ENCODE peak calls at places on chromosomes 1 and 21, in seven cellular contexts. O, V, Z, K, L, I and F are unnamed samples.

GRCh38 chr1:88276158-88276557 is 407.9 kb upstream of the PKN2 start:
- DNase-seq in O (no peak), V (no peak), Z (peak; percentile 56), K (no peak), L (no peak), I (no peak), F (no peak)

GRCh38 chr1:224528900-224529299 is 87.2 kb upstream of the CNIH3 start:
- DNase-seq in O (no peak), V (peak; percentile 83), Z (peak; percentile 89), K (no peak), L (peak; percentile 55), I (no peak), F (no peak)

GRCh38 chr1:205227584-205228006 is at the start of gene TMCC2:
- DNase-seq in O (peak; percentile 97), V (peak; percentile 86), Z (peak; percentile 84), K (peak; percentile 97), L (peak; percentile 97), I (peak; percentile 96), F (no peak)

GRCh38 chr21:16195896-16196443 is 466.2 kb downstream of the USP25 start:
- DNase-seq in O (no peak), V (peak; percentile 7), Z (no peak), K (no peak), L (no peak), I (no peak), F (no peak)

GRCh38 chr1:161311595-161312181 is 1.9 kb upstream of the MPZ start:
- DNase-seq in O (no peak), V (no peak), Z (no peak), K (no peak), L (no peak), I (no peak), F (peak; percentile 46)

GRCh38 chr1:34162852-34163766 is 1.9 kb downstream of the CSMD2 start:
- DNase-seq in O (peak; percentile 90), V (peak; percentile 18), Z (peak; percentile 74), K (peak; percentile 87), L (peak; percentile 97), I (peak; percentile 76), F (peak; percentile 87)

GRCh38 chr21:38669186-38669585 is 136.5 kb upstream of the ETS2 start:
- DNase-seq in O (peak; percentile 33), V (peak; percentile 37), Z (peak; percentile 30), K (no peak), L (peak; percentile 49), I (no peak), F (peak; percentile 62)

GRCh38 chr21:38819719-38820147 is 14.0 kb downstream of the ETS2 start:
- DNase-seq in O (no peak), V (peak; percentile 63), Z (peak; percentile 77), K (no peak), L (no peak), I (no peak), F (peak; percentile 88)

GRCh38 chr1:36570016-36570415 is 87.3 kb upstream of the CSF3R start:
- DNase-seq in O (peak; percentile 13), V (no peak), Z (no peak), K (no peak), L (no peak), I (no peak), F (no peak)

GRCh38 chr1:244349103-244349531 is 102.6 kb downstream of the ADSS2 start:
- DNase-seq in O (peak; percentile 7), V (peak; percentile 91), Z (peak; percentile 91), K (no peak), L (no peak), I (no peak), F (peak; percentile 85)

GRCh38 chr1:227508431-227508830 is 54.9 kb upstream of the ZNF678 start:
- DNase-seq in O (no peak), V (no peak), Z (no peak), K (no peak), L (no peak), I (no peak), F (no peak)

GRCh38 chr1:224513787-224514209 is 79.2 kb upstream of the WDR26 start:
- DNase-seq in O (peak; percentile 90), V (peak; percentile 79), Z (peak; percentile 74), K (peak; percentile 98), L (peak; percentile 85), I (peak; percentile 87), F (peak; percentile 95)

GRCh38 chr1:64087768-64088167 is 115.7 kb upstream of the UBE2U start:
- DNase-seq in O (no peak), V (peak; percentile 81), Z (peak; percentile 84), K (no peak), L (no peak), I (no peak), F (no peak)

GRCh38 chr1:211616231-211617031 is 37.5 kb upstream of the SLC30A1 start:
- DNase-seq in O (no peak), V (no peak), Z (no peak), K (no peak), L (no peak), I (no peak), F (no peak)

GRCh38 chr21:25582888-25583287 is 24.4 kb downstream of the MRPL39 start:
- DNase-seq in O (no peak), V (no peak), Z (no peak), K (no peak), L (no peak), I (no peak), F (no peak)

GRCh38 chr1:54376085-54377039 is 29.8 kb downstream of the SSBP3 start:
- DNase-seq in O (no peak), V (no peak), Z (no peak), K (no peak), L (peak; percentile 62), I (no peak), F (no peak)

GRCh38 chr1:169860187-169860586 is 33.5 kb downstream of the SCYL3 start:
- DNase-seq in O (no peak), V (no peak), Z (no peak), K (no peak), L (no peak), I (no peak), F (peak; percentile 26)

GRCh38 chr1:40627987-40628902 is 37.2 kb downstream of the RIMS3 start:
- DNase-seq in O (no peak), V (no peak), Z (no peak), K (no peak), L (no peak), I (no peak), F (no peak)

GRCh38 chr1:39116868-39117728 is 87.4 kb upstream of the MACF1 start:
- DNase-seq in O (no peak), V (peak; percentile 75), Z (no peak), K (no peak), L (no peak), I (no peak), F (peak; percentile 86)

GRCh38 chr1:225447649-225448048 is 19.8 kb upstream of the LBR start:
- DNase-seq in O (no peak), V (no peak), Z (peak; percentile 42), K (no peak), L (no peak), I (no peak), F (no peak)

GRCh38 chr1:20603473-20604464 is 14.9 kb downstream of the CDA start:
- DNase-seq in O (no peak), V (peak; percentile 88), Z (peak; percentile 96), K (no peak), L (no peak), I (no peak), F (peak; percentile 68)

GRCh38 chr1:77686784-77687518 is 4.5 kb upstream of the ZZZ3 start:
- DNase-seq in O (peak; percentile 72), V (no peak), Z (no peak), K (peak; percentile 76), L (peak; percentile 53), I (no peak), F (no peak)

GRCh38 chr1:89221341-89221740 is 22.6 kb upstream of the GBP4 start:
- DNase-seq in O (no peak), V (no peak), Z (no peak), K (no peak), L (no peak), I (no peak), F (no peak)

GRCh38 chr21:29301703-29302102 is 3.0 kb downstream of the BACH1 start:
- DNase-seq in O (no peak), V (no peak), Z (no peak), K (no peak), L (no peak), I (no peak), F (no peak)

GRCh38 chr21:35943752-35944151 is 116.6 kb downstream of the SETD4 start:
- DNase-seq in O (no peak), V (no peak), Z (no peak), K (no peak), L (no peak), I (no peak), F (no peak)
- H3K18ac ChIP-seq in O (no peak overlapping the region), V (no peak overlapping the region), Z (no peak overlapping the region), K (no peak overlapping the region), L (no peak overlapping the region), I (no peak overlapping the region), F (no peak overlapping the region)

DNA sequence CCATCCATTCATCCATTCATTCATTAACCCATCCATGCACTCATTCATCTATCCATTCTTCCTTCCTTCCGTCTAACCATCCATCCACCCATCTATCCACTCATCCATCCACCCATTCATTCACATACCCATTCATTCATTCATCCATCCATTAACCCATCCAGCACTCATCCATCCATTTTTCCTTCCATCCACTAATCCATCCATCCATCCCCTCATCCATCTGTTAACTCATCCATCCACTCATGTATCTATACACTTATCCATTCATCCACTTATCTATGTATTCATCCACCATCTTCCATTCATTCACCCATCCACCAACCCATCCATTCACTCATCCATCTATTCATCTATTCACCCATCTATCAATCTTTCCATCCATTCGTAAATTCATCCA is 107.8 kb downstream of the PRDM16 start:
- DNase-seq in O (no peak), V (no peak), Z (no peak), K (no peak), L (no peak), I (no peak), F (no peak)
- H3K9ac ChIP-seq in O (no peak overlapping the region), V (no peak overlapping the region), Z (no peak overlapping the region), K (no peak overlapping the region), L (no peak overlapping the region), I (no peak overlapping the region), F (no peak overlapping the region)

DNA sequence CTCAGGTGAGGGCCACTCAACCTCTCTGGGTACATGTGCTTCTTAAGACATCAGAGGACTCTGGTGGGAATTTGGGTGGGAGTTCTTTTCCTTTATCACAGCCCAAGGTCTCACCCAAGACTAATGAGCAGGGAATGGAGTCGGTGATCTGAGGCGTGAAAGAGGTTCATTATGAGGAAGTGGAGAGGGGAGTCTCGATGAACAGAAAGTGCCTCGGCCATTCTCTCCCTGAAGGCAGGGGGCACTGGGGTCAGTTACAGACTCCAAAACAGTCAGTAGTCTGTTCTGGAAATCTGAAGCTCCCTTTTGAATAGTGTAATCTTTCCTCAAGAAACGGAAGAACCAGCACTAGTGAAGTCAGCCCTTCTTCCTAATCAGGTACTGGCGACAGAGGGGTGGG is 36.2 kb downstream of the HSD3B2 start:
- DNase-seq in O (no peak), V (no peak), Z (no peak), K (no peak), L (no peak), I (peak; percentile 49), F (no peak)
- H3K18ac ChIP-seq in O (no peak overlapping the region), V (no peak overlapping the region), Z (no peak overlapping the region), K (no peak overlapping the region), L (no peak overlapping the region), I (no peak overlapping the region), F (no peak overlapping the region)

DNA sequence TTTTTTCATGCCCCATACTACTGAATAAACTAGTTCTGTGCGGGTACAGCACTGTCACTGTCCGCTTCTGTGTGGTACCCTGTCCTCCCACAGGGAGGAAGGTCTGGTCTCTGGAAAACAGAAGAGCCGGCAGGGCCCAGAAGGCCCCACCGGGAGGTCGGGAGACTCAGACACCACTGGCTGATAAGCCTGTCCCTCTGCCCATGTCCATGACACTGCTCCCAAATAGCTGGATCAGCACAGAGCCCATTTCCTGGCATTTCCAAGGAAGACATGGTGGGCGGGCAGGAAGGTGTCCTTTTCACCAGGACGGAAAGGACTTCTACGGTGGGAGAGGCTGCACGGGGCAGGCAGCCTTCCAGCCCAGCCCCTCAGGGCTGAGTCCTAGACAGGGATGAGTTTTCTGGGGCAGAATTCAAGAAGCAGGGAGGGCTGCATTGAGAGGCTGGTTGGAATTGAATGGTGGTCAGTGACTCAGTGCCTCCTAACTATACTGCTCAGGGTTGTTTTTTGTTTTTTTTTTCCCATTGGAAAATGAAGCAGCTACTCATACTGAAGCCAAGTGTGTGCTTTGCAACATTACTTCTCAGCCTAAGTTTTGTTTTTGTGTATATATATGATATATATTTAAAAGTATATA is 7.1 kb downstream of the PSRC1 start:
- DNase-seq in O (no peak), V (peak; percentile 45), Z (peak; percentile 75), K (no peak), L (peak; percentile 66), I (no peak), F (no peak)
- H3K9ac ChIP-seq in O (no peak overlapping the region), V (no peak overlapping the region), Z (no peak overlapping the region), K (no peak overlapping the region), L (no peak overlapping the region), I (no peak overlapping the region), F (no peak overlapping the region)